ENCODE peak calls at places on chromosomes 5 and 9, in five cellular contexts. X is tibial nerve, U is GM12892, E is adrenal gland, F is GM12878. I is an unnamed sample.

GRCh38 chr5:16051246-16051645 is 128.3 kb downstream of the MARCHF11 start:
- DNase-seq in X (no peak), U (no peak), E (no peak), F (no peak), I (no peak)

GRCh38 chr9:132840980-132841379 is 37.1 kb downstream of the AK8 start:
- DNase-seq in X (no peak), U (no peak), E (no peak), F (no peak), I (no peak)

GRCh38 chr9:90009447-90009846 is 404.6 kb downstream of the GADD45G start:
- DNase-seq in X (no peak), U (peak), E (no peak), F (no peak), I (no peak)

GRCh38 chr5:172699999-172700685 is 59.1 kb downstream of the NEURL1B start:
- DNase-seq in X (no peak), U (no peak), E (no peak), F (no peak), I (no peak)

GRCh38 chr5:118952992-118953651 is 35.2 kb downstream of the DTWD2 start:
- DNase-seq in X (no peak), U (no peak), E (no peak), F (no peak), I (no peak)

GRCh38 chr9:115591584-115591984 is 473.6 kb upstream of the TNC start:
- DNase-seq in X (peak), U (no peak), E (peak), F (peak), I (peak)

GRCh38 chr5:24681106-24681505 is 36.3 kb upstream of the CDH10 start:
- DNase-seq in X (no peak), U (no peak), E (no peak), F (no peak), I (no peak)

GRCh38 chr5:4868140-4868735 is 271.9 kb upstream of the ADAMTS16 start:
- DNase-seq in X (peak), U (peak), E (peak), F (no peak), I (no peak)

GRCh38 chr9:21461377-21461776 is 20.7 kb downstream of the IFNE start:
- DNase-seq in X (no peak), U (no peak), E (no peak), F (no peak), I (no peak)

GRCh38 chr9:88826651-88827245 is 164.5 kb upstream of the S1PR3 start:
- DNase-seq in X (no peak), U (no peak), E (no peak), F (no peak), I (no peak)

GRCh38 chr5:174610968-174611367 is 113.4 kb upstream of the MSX2 start:
- DNase-seq in X (peak), U (no peak), E (peak), F (no peak), I (peak)

GRCh38 chr9:96051423-96051822 is 175.9 kb downstream of the ERCC6L2 start:
- DNase-seq in X (no peak), U (no peak), E (no peak), F (no peak), I (no peak)

GRCh38 chr5:123367739-123368138 is 55.5 kb downstream of the CEP120 start:
- DNase-seq in X (no peak), U (no peak), E (no peak), F (no peak), I (no peak)

DNA sequence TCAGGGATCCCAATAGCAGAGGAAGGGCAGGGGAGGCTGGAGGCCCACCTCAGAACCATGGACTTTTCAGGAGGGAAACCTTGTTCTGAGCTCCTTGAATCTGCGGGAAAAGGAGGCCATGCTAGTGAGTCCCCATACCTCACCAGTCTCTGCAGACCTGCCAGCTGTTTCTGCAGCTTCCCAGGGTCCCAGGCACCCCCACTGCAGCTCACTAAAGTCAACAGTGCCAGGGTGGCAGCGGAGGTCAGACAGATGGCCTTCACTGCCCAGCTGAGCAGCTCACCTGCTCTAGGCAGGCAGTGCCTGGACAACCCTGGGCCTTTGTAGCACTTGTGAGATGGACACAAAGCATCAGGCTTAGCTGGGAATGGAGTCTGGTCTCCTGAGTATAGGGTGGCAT is 4.4 kb upstream of the SLC27A4 start:
- DNase-seq in X (no peak), U (no peak), E (no peak), F (no peak), I (no peak)
- TF ChIP-seq POLR2A in X (no peak), U (no peak), E (no peak), F (no peak), I (no peak)

GRCh38 chr9:92764988-92765936 is 629 bp upstream of the BICD2 start:
- DNase-seq in X (peak), U (peak), E (peak), F (peak), I (peak)
- TF ChIP-seq POLR2A in X (peak), U (peak), E (peak), F (peak), I (no peak)

GRCh38 chr9:38018964-38019602 is 49.9 kb downstream of the SHB start:
- DNase-seq in X (no peak), U (no peak), E (peak), F (no peak), I (no peak)

GRCh38 chr9:38018230-38018963 is 50.6 kb downstream of the SHB start:
- DNase-seq in X (no peak), U (no peak), E (no peak), F (no peak), I (no peak)

GRCh38 chr9:38016375-38017120 is 52.5 kb downstream of the SHB start:
- DNase-seq in X (no peak), U (no peak), E (no peak), F (no peak), I (no peak)

GRCh38 chr9:38017885-38018186 is 51.2 kb downstream of the SHB start:
- DNase-seq in X (no peak), U (no peak), E (no peak), F (no peak), I (no peak)

DNA sequence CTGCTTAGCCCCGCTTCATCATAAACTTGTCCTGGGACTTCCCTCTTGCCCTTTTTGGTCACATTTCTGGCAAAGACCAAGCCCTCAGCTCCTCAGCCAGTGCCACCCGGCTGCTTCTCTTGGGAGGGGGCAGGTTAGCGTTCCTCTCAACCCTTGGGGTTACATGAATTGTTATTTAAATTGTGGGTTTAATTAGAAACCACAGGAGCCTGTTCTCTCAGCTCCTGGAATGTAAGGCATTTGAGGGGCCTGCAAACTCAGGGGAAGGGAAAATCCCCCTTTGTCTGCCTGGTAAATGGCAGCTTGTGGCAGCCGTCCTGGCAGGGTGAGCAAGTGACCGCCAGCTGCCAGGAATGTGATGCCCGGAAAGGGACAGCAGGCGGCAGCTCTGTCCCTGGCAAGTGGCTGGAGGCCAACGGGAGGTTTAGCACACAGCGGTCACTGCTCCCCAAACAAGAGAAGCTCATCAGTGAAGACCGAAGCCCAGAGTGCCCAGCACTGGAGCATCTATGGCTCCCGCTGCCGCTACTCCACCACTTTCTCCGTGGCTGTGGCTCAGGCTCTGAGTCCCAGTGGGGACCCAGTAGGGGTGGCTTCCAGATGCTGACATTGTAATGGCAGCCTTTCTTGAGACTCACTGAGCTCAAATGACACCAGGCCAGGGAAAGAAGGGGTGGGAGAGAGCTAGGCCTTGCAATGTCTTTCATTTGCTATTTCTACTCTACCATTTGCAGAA is 51.7 kb downstream of the SHB start:
- DNase-seq in X (no peak), U (no peak), E (peak), F (no peak), I (no peak)
- TF ChIP-seq POLR2A in X (no peak), U (no peak), E (no peak), F (no peak), I (no peak)

GRCh38 chr9:6758418-6759113 is 793 bp downstream of the KDM4C start:
- DNase-seq in X (peak), U (peak), E (peak), F (no peak), I (peak)
- TF ChIP-seq POLR2A in X (no peak), U (peak), E (peak), F (peak), I (no peak)

DNA sequence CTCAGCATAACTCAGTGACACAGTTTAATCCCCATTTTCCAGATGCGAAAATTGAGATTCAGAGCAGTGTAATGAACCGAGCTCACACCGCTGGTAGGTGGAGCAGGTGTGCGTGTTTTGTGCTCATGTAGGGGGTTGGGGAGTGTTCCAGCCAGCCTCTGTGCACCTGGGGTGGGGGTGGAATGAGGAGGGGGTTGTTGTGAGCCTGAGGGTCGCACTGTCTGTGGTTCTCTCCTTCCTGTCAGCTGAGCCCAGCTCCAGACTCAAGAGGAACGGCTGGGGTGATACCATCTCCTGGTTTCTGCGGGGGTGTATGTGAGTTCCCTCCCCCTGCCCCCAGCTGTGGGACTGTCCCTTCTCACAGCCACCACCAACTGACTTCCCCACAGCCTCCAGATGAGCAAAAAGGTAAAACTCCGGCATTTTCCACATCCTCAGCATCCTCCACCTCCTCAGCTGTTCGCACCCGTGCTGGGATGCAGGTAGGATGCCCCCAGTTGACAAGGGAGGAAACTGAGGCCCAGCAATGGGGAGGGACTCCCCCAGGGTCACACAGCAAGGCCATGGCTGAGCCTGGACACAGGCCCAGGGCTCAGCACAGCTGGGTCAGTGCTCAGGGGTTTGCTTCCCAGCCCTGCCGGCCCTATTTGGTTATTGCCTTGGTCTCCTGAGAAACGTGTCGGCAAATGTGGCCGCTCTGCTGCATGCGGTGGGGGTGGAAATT is 2.1 kb downstream of the SH2D3C start:
- DNase-seq in X (no peak), U (peak), E (no peak), F (no peak), I (no peak)
- TF ChIP-seq POLR2A in X (no peak), U (peak), E (no peak), F (peak), I (no peak)

GRCh38 chr9:137052998-137053943 is 590 bp downstream of the ENTPD2 start:
- DNase-seq in X (no peak), U (no peak), E (no peak), F (no peak), I (no peak)

GRCh38 chr9:137052293-137052692 is 1.6 kb downstream of the ENTPD2 start:
- DNase-seq in X (no peak), U (no peak), E (no peak), F (no peak), I (no peak)

GRCh38 chr9:137054932-137055384 is 1.1 kb upstream of the ENTPD2 start:
- DNase-seq in X (no peak), U (no peak), E (no peak), F (no peak), I (no peak)

GRCh38 chr9:137055385-137056364 is 1.8 kb upstream of the ENTPD2 start:
- DNase-seq in X (peak), U (no peak), E (peak), F (no peak), I (peak)

GRCh38 chr9:137053944-137054931 is at the start of gene ENTPD2:
- DNase-seq in X (no peak), U (no peak), E (no peak), F (no peak), I (no peak)
- TF ChIP-seq POLR2A in X (no peak), U (no peak), E (no peak), F (no peak), I (no peak)

DNA sequence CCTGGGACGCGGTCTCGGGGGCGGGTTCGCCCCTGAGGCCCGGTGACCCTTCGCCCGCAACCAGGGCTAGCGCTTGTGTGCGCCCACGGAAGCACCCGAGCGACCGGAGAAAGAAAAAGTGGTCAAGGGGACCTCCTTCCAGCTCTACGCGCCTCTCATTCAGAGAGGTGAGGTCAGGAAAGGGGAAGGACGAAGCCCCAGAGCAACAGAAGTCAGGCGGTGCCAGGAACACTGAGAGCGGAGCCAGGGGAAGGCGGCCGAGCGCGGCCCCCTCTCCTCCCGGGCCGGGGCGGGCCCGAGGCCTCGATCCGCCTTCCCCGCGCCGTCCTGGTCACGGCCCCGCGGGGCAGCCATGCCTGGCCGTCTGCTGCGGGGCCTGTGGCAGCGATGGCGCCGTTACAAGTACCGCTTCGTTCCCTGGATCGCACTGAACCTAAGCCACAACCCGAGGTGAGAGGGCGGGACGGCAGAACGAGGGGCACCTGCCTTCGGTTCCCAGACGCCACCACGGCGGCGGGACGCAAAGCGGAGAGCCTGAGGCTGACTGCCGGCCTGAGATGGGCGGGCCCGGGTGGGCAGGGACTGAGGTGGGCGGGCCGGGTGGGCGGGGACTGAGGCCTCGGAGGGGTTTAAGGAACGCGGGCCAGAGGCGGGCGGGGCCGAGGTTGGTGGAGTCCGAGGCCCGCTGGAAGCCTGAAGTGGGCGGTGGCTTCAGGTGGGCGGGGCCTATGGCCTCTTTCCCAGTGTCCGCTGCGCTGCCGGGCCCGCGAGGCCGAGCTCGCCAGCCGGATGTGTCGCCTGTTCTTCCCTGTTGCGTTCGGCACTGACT is at the start of gene SETD9:
- DNase-seq in X (peak), U (peak), E (peak), F (peak), I (peak)
- TF ChIP-seq POLR2A in X (peak), U (peak), E (peak), F (peak), I (no peak)

DNA sequence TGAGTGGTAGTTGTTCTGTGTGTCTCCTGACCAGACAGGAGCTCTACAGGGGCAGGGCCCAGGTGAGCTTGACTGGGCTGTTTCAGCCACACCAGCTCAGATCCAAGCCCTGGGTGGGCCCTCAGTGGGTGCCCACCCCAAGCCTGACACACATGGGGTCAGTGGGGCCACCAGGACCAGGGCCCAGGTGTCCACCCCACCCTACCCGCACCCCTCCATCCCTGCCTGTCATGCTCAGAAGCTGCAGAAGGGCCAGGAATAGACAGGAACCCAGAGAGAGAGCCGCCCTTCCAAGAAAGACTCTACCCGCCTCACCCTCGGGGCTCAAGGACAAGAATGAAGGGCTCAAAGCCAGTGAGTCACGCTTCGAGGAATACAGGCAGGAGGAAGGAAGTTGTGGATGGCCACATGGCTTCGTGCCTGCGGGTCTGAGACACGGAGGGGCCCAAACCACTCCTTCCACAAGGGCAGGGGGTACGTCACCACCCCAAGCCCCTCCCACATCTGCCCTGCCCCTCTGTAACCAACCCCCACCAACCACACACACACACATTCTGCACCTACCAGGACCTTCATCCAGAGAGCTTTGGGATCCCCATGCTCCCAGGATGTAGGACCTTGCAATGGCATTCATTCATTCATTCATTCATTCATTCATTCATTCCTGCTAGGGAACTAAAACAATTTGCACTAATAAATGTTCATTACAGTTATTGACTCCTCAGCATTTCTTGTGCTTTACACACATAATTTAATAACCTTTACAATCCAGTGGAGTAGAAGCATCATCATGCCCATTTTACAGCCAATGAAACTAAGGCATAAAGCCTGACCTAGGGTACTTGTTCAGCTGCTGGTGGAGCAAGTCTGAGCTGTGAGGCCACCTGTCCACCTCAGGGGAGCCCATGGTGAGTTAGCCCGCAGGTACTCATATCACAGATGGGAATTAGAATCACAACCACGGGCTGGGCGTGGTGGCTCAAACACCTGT is 56.0 kb upstream of the STXBP1 start:
- DNase-seq in X (peak), U (no peak), E (peak), F (peak), I (peak)
- TF ChIP-seq POLR2A in X (no peak), U (no peak), E (peak), F (no peak), I (no peak)

DNA sequence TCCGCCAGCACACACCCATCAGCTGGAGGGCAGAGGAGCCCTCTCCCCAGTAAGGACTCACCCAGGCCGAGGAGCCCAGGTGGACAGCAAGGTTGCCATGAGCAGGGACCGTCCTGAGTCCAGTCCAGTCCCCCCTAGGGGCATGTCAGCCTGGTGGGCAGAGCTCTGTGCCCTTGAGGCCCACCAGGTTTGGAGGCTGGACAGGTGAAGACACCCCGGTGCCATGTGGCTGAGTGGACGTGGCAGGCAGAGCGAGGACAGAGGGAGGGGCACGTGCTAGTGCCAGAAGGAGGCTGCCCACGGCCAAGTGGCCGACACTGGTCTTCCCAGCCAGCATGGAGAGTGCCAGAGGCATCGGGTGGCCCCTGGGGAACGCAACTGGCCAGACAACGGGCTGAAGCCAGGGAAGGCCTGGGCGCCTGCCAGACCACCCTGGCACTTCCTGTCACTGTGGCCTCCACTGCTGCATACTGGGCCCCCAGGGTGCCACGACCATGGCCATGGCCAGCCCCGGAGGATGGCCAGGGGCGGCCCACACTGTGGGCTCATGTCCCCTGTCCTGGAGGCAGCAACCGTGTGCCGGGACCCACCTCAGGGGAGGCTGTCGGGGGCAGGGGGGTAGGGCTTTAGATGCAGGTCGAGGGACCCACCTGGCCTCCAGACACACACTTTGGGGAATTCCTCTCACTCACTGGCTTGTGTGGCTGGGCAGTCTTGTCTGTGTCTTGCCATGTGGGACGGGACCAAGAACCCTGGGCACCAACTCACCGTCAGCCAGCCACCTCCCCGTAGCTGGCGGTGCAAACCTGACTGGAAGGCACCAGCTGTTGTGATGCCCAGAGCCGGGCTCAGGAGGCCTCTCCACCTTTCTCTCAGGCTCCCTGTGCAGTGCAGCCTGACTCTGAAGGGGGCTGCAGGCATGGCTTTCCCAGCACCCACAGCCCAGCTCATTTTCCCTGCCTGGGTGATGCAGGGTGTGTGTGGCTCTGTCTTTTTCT is 42.3 kb upstream of the LPCAT1 start:
- DNase-seq in X (no peak), U (no peak), E (no peak), F (no peak), I (no peak)
- TF ChIP-seq POLR2A in X (no peak), U (no peak), E (no peak), F (no peak), I (no peak)